ENCODE peak calls at places on chromosomes 1 and 21, in seven cellular contexts. N, R, H, G, V, T and D are unnamed samples.

GRCh38 chr21:38486221-38486620 is 12.1 kb downstream of the ERG start:
- DNase-seq in N (no peak), R (peak; percentile 59), H (no peak), G (no peak), V (peak; percentile 85), T (peak; percentile 32), D (no peak)

GRCh38 chr1:157360021-157360390 is 192.3 kb downstream of the FCRL5 start:
- DNase-seq in N (no peak), R (no peak), H (no peak), G (peak; percentile 56), V (no peak), T (no peak), D (no peak)

GRCh38 chr1:203046984-203047630 is 20.8 kb downstream of the PPFIA4 start:
- DNase-seq in N (no peak), R (no peak), H (no peak), G (no peak), V (peak; percentile 85), T (peak; percentile 87), D (no peak)

GRCh38 chr1:22131875-22132486 is 10.9 kb downstream of the WNT4 start:
- DNase-seq in N (peak; percentile 24), R (no peak), H (no peak), G (peak; percentile 77), V (no peak), T (no peak), D (peak; percentile 56)

GRCh38 chr1:160326393-160326792 is 16.7 kb downstream of the COPA start:
- DNase-seq in N (no peak), R (no peak), H (no peak), G (no peak), V (no peak), T (no peak), D (no peak)

GRCh38 chr1:203668401-203668800 is 41.8 kb downstream of the ATP2B4 start:
- DNase-seq in N (no peak), R (no peak), H (no peak), G (no peak), V (peak; percentile 38), T (peak; percentile 58), D (no peak)

GRCh38 chr1:5847013-5847654 is 145.1 kb downstream of the NPHP4 start:
- DNase-seq in N (no peak), R (no peak), H (no peak), G (no peak), V (peak; percentile 30), T (peak; percentile 13), D (no peak)

GRCh38 chr1:4698911-4699310 is 44.5 kb downstream of the AJAP1 start:
- DNase-seq in N (no peak), R (no peak), H (no peak), G (no peak), V (no peak), T (no peak), D (no peak)

GRCh38 chr1:28249013-28249870 is 10.1 kb upstream of the SESN2 start:
- DNase-seq in N (no peak), R (peak; percentile 70), H (peak; percentile 60), G (no peak), V (peak; percentile 83), T (peak; percentile 70), D (peak; percentile 89)

GRCh38 chr1:27934818-27935549 is at the start of gene SMPDL3B:
- DNase-seq in N (no peak), R (no peak), H (no peak), G (no peak), V (peak; percentile 29), T (no peak), D (peak; percentile 92)

GRCh38 chr1:208857471-208857870 is 613.3 kb upstream of the PLXNA2 start:
- DNase-seq in N (no peak), R (no peak), H (no peak), G (no peak), V (no peak), T (no peak), D (no peak)

GRCh38 chr1:76764638-76765572 is 102.4 kb upstream of the ST6GALNAC5 start:
- DNase-seq in N (no peak), R (no peak), H (no peak), G (no peak), V (no peak), T (no peak), D (peak; percentile 34)

GRCh38 chr1:204858381-204858821 is 12.3 kb upstream of the NFASC start:
- DNase-seq in N (no peak), R (no peak), H (no peak), G (no peak), V (no peak), T (no peak), D (no peak)

GRCh38 chr1:202623075-202623474 is 87.2 kb downstream of the SYT2 start:
- DNase-seq in N (no peak), R (peak; percentile 84), H (no peak), G (no peak), V (peak; percentile 65), T (peak; percentile 64), D (peak; percentile 44)

GRCh38 chr1:61253059-61253735 is 170.8 kb downstream of the NFIA start:
- DNase-seq in N (no peak), R (peak; percentile 81), H (no peak), G (peak; percentile 3), V (peak; percentile 42), T (peak; percentile 17), D (peak; percentile 90)

GRCh38 chr1:164180824-164181223 is 378.2 kb upstream of the PBX1 start:
- DNase-seq in N (no peak), R (no peak), H (no peak), G (no peak), V (no peak), T (no peak), D (no peak)

GRCh38 chr1:85089203-85089602 is 40.9 kb upstream of the MCOLN3 start:
- DNase-seq in N (no peak), R (no peak), H (no peak), G (no peak), V (no peak), T (no peak), D (no peak)

GRCh38 chr1:172637522-172637921 is 21.4 kb upstream of the FASLG start:
- DNase-seq in N (no peak), R (no peak), H (no peak), G (no peak), V (peak; percentile 87), T (peak; percentile 94), D (no peak)

GRCh38 chr1:207811920-207812720 is 60.3 kb downstream of the CD46 start:
- DNase-seq in N (no peak), R (peak; percentile 81), H (no peak), G (no peak), V (peak; percentile 43), T (peak; percentile 32), D (peak; percentile 92)